ENCODE peak calls at places on chromosome 20, in eight cellular contexts. Q, B, W, K, A, I, C and X are unnamed samples.
A peak's percentile ranks its signal among the peaks of the same experiment; 100 is the strongest.

GRCh38 chr20:19564261-19564660 is 193.8 kb upstream of the RIN2 start:
- DNase-seq in Q (no peak), B (no peak), W (no peak), K (no peak), A (no peak), I (no peak), C (no peak), X (no peak)

GRCh38 chr20:25299801-25300200 is 51.9 kb downstream of the PYGB start:
- DNase-seq in Q (no peak), B (no peak), W (no peak), K (no peak), A (no peak), I (no peak), C (peak; percentile 20), X (no peak)

GRCh38 chr20:44022464-44022863 is 107.8 kb downstream of the TOX2 start:
- DNase-seq in Q (no peak), B (no peak), W (no peak), K (no peak), A (no peak), I (no peak), C (no peak), X (no peak)

GRCh38 chr20:615494-615893 is 5.4 kb upstream of the TCF15 start:
- DNase-seq in Q (no peak), B (no peak), W (no peak), K (no peak), A (no peak), I (no peak), C (no peak), X (no peak)

GRCh38 chr20:43537921-43538854 is 20.6 kb upstream of the SGK2 start:
- DNase-seq in Q (peak; percentile 77), B (peak; percentile 76), W (peak; percentile 77), K (peak; percentile 54), A (peak; percentile 59), I (peak; percentile 84), C (peak; percentile 90), X (peak; percentile 73)

GRCh38 chr20:19789446-19789845 is 31.4 kb downstream of the RIN2 start:
- DNase-seq in Q (no peak), B (no peak), W (no peak), K (no peak), A (no peak), I (peak; percentile 54), C (no peak), X (no peak)

GRCh38 chr20:19495905-19496703 is 262.0 kb upstream of the RIN2 start:
- DNase-seq in Q (no peak), B (no peak), W (no peak), K (no peak), A (no peak), I (no peak), C (peak; percentile 34), X (no peak)

GRCh38 chr20:41249371-41249770 is 68.2 kb downstream of the ZHX3 start:
- DNase-seq in Q (peak; percentile 36), B (no peak), W (no peak), K (peak; percentile 72), A (peak; percentile 92), I (no peak), C (peak; percentile 89), X (peak; percentile 94)

GRCh38 chr20:31836853-31837608 is 8.4 kb downstream of the FOXS1 start:
- DNase-seq in Q (no peak), B (peak; percentile 48), W (no peak), K (no peak), A (no peak), I (no peak), C (no peak), X (no peak)

GRCh38 chr20:34680586-34680985 is 3.7 kb upstream of the PIGU start:
- DNase-seq in Q (no peak), B (no peak), W (no peak), K (no peak), A (no peak), I (no peak), C (peak; percentile 11), X (peak; percentile 34)

GRCh38 chr20:47674686-47675085 is 110.6 kb downstream of the SULF2 start:
- DNase-seq in Q (no peak), B (no peak), W (no peak), K (no peak), A (no peak), I (no peak), C (no peak), X (no peak)

GRCh38 chr20:47785900-47786762 is 850 bp upstream of the SULF2 start:
- DNase-seq in Q (peak; percentile 76), B (peak; percentile 84), W (peak; percentile 34), K (peak; percentile 61), A (peak; percentile 85), I (peak; percentile 77), C (peak; percentile 94), X (peak; percentile 85)

GRCh38 chr20:25269057-25269832 is 21.4 kb downstream of the PYGB start:
- DNase-seq in Q (no peak), B (peak; percentile 13), W (no peak), K (no peak), A (no peak), I (no peak), C (no peak), X (no peak)

GRCh38 chr20:53934421-53935352 is 135.7 kb downstream of the BCAS1 start:
- DNase-seq in Q (no peak), B (no peak), W (no peak), K (peak; percentile 33), A (peak; percentile 93), I (peak; percentile 53), C (peak; percentile 79), X (no peak)

GRCh38 chr20:8389381-8390368 is 257.6 kb downstream of the PLCB1 start:
- DNase-seq in Q (no peak), B (peak; percentile 43), W (no peak), K (no peak), A (peak; percentile 61), I (peak; percentile 69), C (peak; percentile 94), X (peak; percentile 80)

GRCh38 chr20:59010995-59011873 is 4.2 kb upstream of the CTSZ start:
- DNase-seq in Q (no peak), B (no peak), W (peak; percentile 14), K (no peak), A (peak; percentile 98), I (peak; percentile 47), C (peak; percentile 84), X (no peak)

GRCh38 chr20:59004763-59005522 is 2.1 kb downstream of the CTSZ start:
- DNase-seq in Q (peak; percentile 83), B (no peak), W (no peak), K (peak; percentile 61), A (peak; percentile 63), I (no peak), C (no peak), X (no peak)

GRCh38 chr20:44171775-44172571 is 15.0 kb downstream of the JPH2 start:
- DNase-seq in Q (no peak), B (no peak), W (no peak), K (no peak), A (no peak), I (no peak), C (no peak), X (no peak)

GRCh38 chr20:32510120-32510600 is 75.0 kb downstream of the NOL4L start:
- DNase-seq in Q (no peak), B (no peak), W (no peak), K (no peak), A (no peak), I (no peak), C (no peak), X (no peak)

GRCh38 chr20:3218307-3218988 is 9.2 kb downstream of the ITPA start:
- DNase-seq in Q (peak; percentile 79), B (peak; percentile 86), W (peak; percentile 69), K (peak; percentile 61), A (peak; percentile 46), I (peak; percentile 88), C (peak; percentile 69), X (peak; percentile 54)

GRCh38 chr20:63025534-63026331 is 19.0 kb upstream of the BHLHE23 start:
- DNase-seq in Q (peak; percentile 16), B (peak; percentile 33), W (no peak), K (peak; percentile 11), A (no peak), I (peak; percentile 41), C (peak; percentile 42), X (peak; percentile 61)
- H3K4me3 ChIP-seq in Q (no peak overlapping the region), B (no peak overlapping the region), W (no peak overlapping the region), K (peak overlapping the region; percentile 21), A (no peak overlapping the region), I (no peak overlapping the region), C (peak overlapping the region; percentile 16), X (no peak overlapping the region)

DNA sequence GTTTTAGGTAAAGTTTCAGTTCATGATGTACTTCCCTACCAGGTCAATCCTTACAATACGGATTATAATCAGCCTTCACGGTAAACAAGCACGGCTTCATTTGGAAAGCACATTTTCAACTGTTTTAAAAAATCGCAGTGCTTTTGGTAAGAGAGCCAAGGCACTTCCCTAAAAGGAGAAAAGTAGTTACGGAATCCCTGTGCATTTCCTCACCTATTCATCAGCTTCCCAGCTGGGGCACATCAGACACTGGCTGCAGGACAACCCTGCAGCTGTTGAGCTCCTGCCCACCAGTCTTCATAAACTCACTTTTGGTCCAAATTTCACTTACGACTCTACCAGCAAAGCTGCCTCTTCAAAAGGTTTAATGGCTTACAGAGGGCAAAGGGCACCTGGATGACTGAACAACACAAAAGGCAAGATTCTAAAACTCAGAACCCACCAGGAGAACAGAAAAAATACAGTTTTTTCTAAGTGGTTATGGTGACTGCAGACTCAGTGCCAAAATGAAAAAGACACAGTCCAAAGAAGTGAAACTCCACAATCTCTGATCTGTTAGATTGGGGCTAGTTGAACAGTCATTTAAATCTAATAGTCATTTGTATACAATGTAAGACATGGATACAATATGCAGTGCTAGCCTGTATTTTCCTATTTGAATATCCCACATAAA is 7.5 kb downstream of the SNX5 start:
- DNase-seq in Q (no peak), B (no peak), W (no peak), K (peak; percentile 67), A (no peak), I (no peak), C (peak; percentile 59), X (no peak)
- H3K36me3 ChIP-seq in Q (no peaks in the 10 kb centered on the region), B (peaks cover 66% of the 10 kb centered on the region), W (no peaks in the 10 kb centered on the region), K (peaks cover 4% of the 10 kb centered on the region), A (peaks cover 2% of the 10 kb centered on the region), I (no peaks in the 10 kb centered on the region), C (peaks cover 10% of the 10 kb centered on the region), X (no peaks in the 10 kb centered on the region)

DNA sequence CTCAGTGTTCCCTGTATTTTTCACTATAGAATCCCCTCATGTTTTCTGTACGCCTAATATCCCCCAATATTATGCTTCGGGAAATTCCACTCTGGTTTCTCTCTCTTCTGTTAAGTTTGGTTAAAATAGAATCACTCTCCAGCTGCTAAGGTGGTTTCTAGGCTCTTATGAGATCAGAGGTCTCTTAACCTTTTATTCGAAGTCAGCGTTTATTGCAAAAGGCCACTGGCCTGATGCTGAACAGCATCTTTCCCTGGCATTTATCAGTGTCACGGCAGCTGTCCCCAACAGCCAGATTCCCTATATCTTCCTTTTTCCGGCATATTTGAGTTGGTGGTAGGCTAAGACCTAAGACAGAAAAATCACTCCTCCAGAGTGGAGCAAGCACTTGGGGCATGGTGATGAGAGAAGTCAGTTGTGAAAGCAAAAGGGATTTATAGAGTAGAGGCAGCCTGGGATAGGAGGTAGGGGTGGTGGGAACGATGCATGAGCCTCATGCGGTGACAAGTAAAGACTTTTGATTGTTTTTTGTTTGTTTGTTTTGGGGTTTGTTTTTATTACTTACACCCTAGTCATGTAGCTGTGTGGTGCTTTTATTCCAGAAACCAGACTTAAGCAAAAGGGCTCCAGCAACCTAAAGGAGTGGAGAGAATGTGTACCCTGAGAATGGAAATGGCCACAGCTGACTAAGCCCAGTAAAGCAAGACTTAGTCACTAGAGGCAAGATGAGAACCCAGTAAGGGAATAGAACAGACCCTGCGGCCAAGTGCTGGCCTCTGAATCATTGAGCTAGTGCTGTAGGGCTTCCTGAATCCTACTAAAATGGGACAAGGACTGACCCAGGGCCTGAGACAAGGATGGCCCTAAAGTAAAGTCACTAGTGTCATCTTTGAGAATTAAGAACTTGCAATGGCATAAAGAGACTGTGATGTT is 233.0 kb upstream of the PRND start:
- DNase-seq in Q (no peak), B (no peak), W (no peak), K (no peak), A (no peak), I (no peak), C (peak; percentile 61), X (no peak)
- H3K4me1 ChIP-seq in Q (no peaks in the 10 kb centered on the region), B (no peaks in the 10 kb centered on the region), W (no peaks in the 10 kb centered on the region), K (no peaks in the 10 kb centered on the region), A (no peaks in the 10 kb centered on the region), I (peaks cover 23% of the 10 kb centered on the region), C (peaks cover 27% of the 10 kb centered on the region), X (peaks cover 5% of the 10 kb centered on the region)

GRCh38 chr20:10505320-10506226 is 70.5 kb downstream of the SLX4IP start:
- DNase-seq in Q (no peak), B (no peak), W (no peak), K (no peak), A (no peak), I (no peak), C (peak; percentile 69), X (no peak)
- H3K4me3 ChIP-seq in Q (no peak overlapping the region), B (no peak overlapping the region), W (no peak overlapping the region), K (no peak overlapping the region), A (no peak overlapping the region), I (no peak overlapping the region), C (peak overlapping the region; percentile 65), X (no peak overlapping the region)